ENCODE peak calls at places on chromosomes 7 and 10, in ten cellular contexts. V is colonic mucosa, A is upper lobe of left lung, E is A549, X is mucosa of descending colon, C is hepatocyte, F is left ventricle myocardium inferior, J is body of pancreas, Q is PC-9, N is stomach. R is an unnamed sample. For H3K4me1, the result is how much of the 10 kb centered on the place peaks cover.

GRCh38 chr7:44068054-44068453 is 2.7 kb upstream of the PGAM2 start:
- DNase-seq in J (no peak), A (no peak), X (no peak), V (no peak), C (no peak), F (no peak), Q (no peak), N (no peak), E (no peak), R (no peak)

GRCh38 chr10:369441-370221 is 234.4 kb downstream of the ZMYND11 start:
- DNase-seq in C (peak), Q (no peak), F (no peak), A (no peak), J (no peak), V (no peak), X (no peak), N (no peak), E (no peak), R (no peak)

GRCh38 chr10:103480521-103480920 is 1.5 kb upstream of the CALHM3 start:
- DNase-seq in A (no peak), C (no peak), E (no peak), F (no peak), Q (peak), N (no peak), J (peak), V (no peak), X (no peak), R (no peak)

GRCh38 chr7:148306759-148307158 is 283.8 kb upstream of the C7orf33 start:
- DNase-seq in F (no peak), X (no peak), Q (no peak), E (no peak), J (no peak), V (no peak), N (no peak), A (no peak), C (no peak), R (no peak)

GRCh38 chr7:149194799-149195179 is 557 bp upstream of the ZNF282 start:
- DNase-seq in X (no peak), A (no peak), J (no peak), Q (no peak), C (no peak), F (no peak), N (no peak), E (no peak), V (no peak), R (no peak)

GRCh38 chr10:101839421-101840063 is 4.1 kb downstream of the KCNIP2 start:
- DNase-seq in A (peak), C (peak), F (peak), Q (peak), N (peak), V (peak), J (peak), E (no peak), X (peak), R (peak)

GRCh38 chr7:610141-610530 is 90.5 kb upstream of the PDGFA start:
- DNase-seq in E (no peak), X (no peak), A (no peak), C (no peak), J (no peak), V (no peak), N (no peak), Q (no peak), F (no peak), R (no peak)

GRCh38 chr7:9307131-9307530 is 873.7 kb downstream of the NXPH1 start:
- DNase-seq in C (no peak), X (no peak), F (no peak), A (no peak), V (no peak), J (no peak), Q (no peak), E (no peak), N (no peak), R (no peak)

GRCh38 chr10:130484131-130484911 is 348.1 kb downstream of the GLRX3 start:
- DNase-seq in F (no peak), A (no peak), N (no peak), V (no peak), E (no peak), Q (no peak), C (no peak), X (no peak), J (no peak), R (no peak)

GRCh38 chr10:5317547-5318107 is 47.1 kb upstream of the UCN3 start:
- DNase-seq in V (no peak), F (no peak), A (no peak), Q (peak), E (peak), J (no peak), X (no peak), N (no peak), C (no peak), R (no peak)

GRCh38 chr7:80795174-80795573 is 123.7 kb downstream of the SEMA3C start:
- DNase-seq in X (no peak), J (peak), N (no peak), A (no peak), C (no peak), E (no peak), Q (no peak), F (no peak), V (no peak), R (no peak)

GRCh38 chr7:95723583-95724180 is 48.7 kb upstream of the DYNC1I1 start:
- DNase-seq in E (peak), N (no peak), Q (peak), J (peak), F (no peak), V (no peak), A (no peak), C (peak), X (no peak), R (no peak)

GRCh38 chr10:89301721-89302445 is at the start of gene IFIT2:
- DNase-seq in Q (no peak), X (peak), N (peak), A (no peak), V (peak), F (peak), E (peak), C (peak), J (peak), R (peak)

GRCh38 chr7:90483236-90483635 is 13.8 kb downstream of the PTTG1IP2 start:
- DNase-seq in Q (no peak), F (no peak), X (no peak), N (no peak), V (no peak), A (no peak), E (no peak), J (no peak), C (no peak), R (no peak)

GRCh38 chr7:44101966-44102845 is 1.9 kb upstream of the AEBP1 start:
- DNase-seq in N (no peak), V (no peak), J (no peak), A (no peak), E (no peak), C (no peak), X (peak), F (peak), Q (no peak), R (no peak)

GRCh38 chr7:88523645-88524044 is 217.0 kb upstream of the STEAP4 start:
- DNase-seq in F (no peak), Q (no peak), N (no peak), C (no peak), J (no peak), A (no peak), E (no peak), X (no peak), V (no peak), R (no peak)

GRCh38 chr7:84328571-84328970 is 134.0 kb upstream of the SEMA3A start:
- DNase-seq in C (no peak), J (no peak), V (no peak), Q (no peak), A (no peak), E (no peak), F (no peak), N (no peak), X (no peak), R (no peak)

GRCh38 chr10:119658274-119658673 is 7.1 kb downstream of the BAG3 start:
- DNase-seq in Q (peak), V (peak), F (peak), C (peak), X (peak), E (peak), N (peak), A (peak), J (peak), R (no peak)

GRCh38 chr7:105245398-105246099 is 143.2 kb downstream of the SRPK2 start:
- DNase-seq in C (no peak), E (no peak), V (no peak), F (no peak), N (no peak), A (no peak), J (no peak), X (no peak), Q (no peak), R (no peak)

GRCh38 chr7:28641752-28642546 is 229.6 kb downstream of the CREB5 start:
- DNase-seq in X (no peak), V (no peak), Q (no peak), C (no peak), J (no peak), A (no peak), N (no peak), F (no peak), E (no peak), R (no peak)

GRCh38 chr10:1571587-1572237 is 165.6 kb downstream of the ADARB2 start:
- DNase-seq in V (no peak), X (no peak), C (no peak), Q (no peak), J (no peak), E (no peak), N (no peak), A (no peak), F (no peak), R (no peak)

GRCh38 chr7:2116086-2116810 is 116.5 kb downstream of the MAD1L1 start:
- DNase-seq in F (peak), E (no peak), A (no peak), J (no peak), X (no peak), C (no peak), N (no peak), Q (peak), V (no peak), R (no peak)

GRCh38 chr10:50981385-50981784 is 92.9 kb upstream of the PRKG1 start:
- DNase-seq in C (no peak), Q (no peak), N (no peak), A (no peak), F (no peak), E (no peak), J (no peak), V (no peak), X (no peak), R (no peak)

GRCh38 chr10:91162050-91162494 is 58.4 kb upstream of the PCGF5 start:
- DNase-seq in A (no peak), J (peak), V (no peak), N (no peak), C (peak), F (no peak), X (no peak), E (peak), Q (peak), R (no peak)

GRCh38 chr7:100127866-100128601 is 1.3 kb downstream of the MBLAC1 start:
- DNase-seq in F (no peak), E (no peak), X (no peak), N (no peak), V (peak), C (peak), A (no peak), Q (no peak), J (no peak), R (peak)

GRCh38 chr7:28509256-28510021 is 97.1 kb downstream of the CREB5 start:
- DNase-seq in V (no peak), A (no peak), N (no peak), E (no peak), C (no peak), X (no peak), Q (no peak), F (no peak), J (peak), R (no peak)

GRCh38 chr10:105506258-105506657 is 865.2 kb downstream of the SORCS3 start:
- DNase-seq in Q (no peak), F (no peak), C (no peak), J (peak), X (no peak), N (no peak), V (no peak), E (no peak), A (no peak), R (no peak)

GRCh38 chr10:34875061-34875460 is 60.0 kb upstream of the PARD3 start:
- DNase-seq in N (no peak), Q (no peak), V (no peak), F (no peak), X (no peak), A (no peak), C (no peak), J (no peak), E (no peak), R (no peak)

GRCh38 chr10:70742537-70743429 is 42.4 kb downstream of the TBATA start:
- DNase-seq in X (peak), J (peak), A (no peak), C (peak), V (peak), E (no peak), F (peak), N (no peak), Q (no peak), R (no peak)

GRCh38 chr7:12146813-12147212 is 64.3 kb upstream of the TMEM106B start:
- DNase-seq in J (no peak), Q (no peak), X (no peak), E (no peak), N (no peak), F (no peak), V (no peak), C (no peak), A (no peak), R (no peak)

GRCh38 chr7:44261239-44261638 is 60.5 kb downstream of the YKT6 start:
- DNase-seq in J (no peak), C (no peak), V (no peak), E (no peak), Q (no peak), F (no peak), N (no peak), X (no peak), A (peak), R (no peak)

GRCh38 chr10:103859161-103860141 is 4.1 kb upstream of the SH3PXD2A start:
- DNase-seq in J (peak), N (peak), A (no peak), X (no peak), F (no peak), Q (peak), V (peak), E (peak), C (peak), R (peak)

GRCh38 chr7:85000973-85001372 is 185.9 kb downstream of the SEMA3D start:
- DNase-seq in F (no peak), V (no peak), Q (no peak), X (no peak), J (no peak), N (no peak), A (no peak), C (no peak), E (no peak), R (no peak)

GRCh38 chr7:80729586-80730320 is 91.3 kb downstream of the CD36 start:
- DNase-seq in A (no peak), X (no peak), N (no peak), V (no peak), J (no peak), E (no peak), F (no peak), Q (peak), C (no peak), R (no peak)

GRCh38 chr7:30654296-30655090 is 27.8 kb downstream of the CRHR2 start:
- DNase-seq in X (no peak), Q (no peak), V (no peak), F (no peak), J (no peak), N (peak), A (no peak), C (no peak), E (no peak), R (peak)

GRCh38 chr10:125633517-125633999 is 49.4 kb downstream of the TEX36 start:
- DNase-seq in C (no peak), A (no peak), N (no peak), Q (peak), X (no peak), J (no peak), V (no peak), E (no peak), F (no peak), R (no peak)

GRCh38 chr10:6002809-6003500 is 25.6 kb upstream of the IL15RA start:
- DNase-seq in E (no peak), N (no peak), X (no peak), A (no peak), V (peak), F (no peak), C (no peak), Q (no peak), J (no peak), R (no peak)

GRCh38 chr7:154767194-154767593 is 235.7 kb downstream of the PAXIP1 start:
- DNase-seq in V (no peak), X (no peak), C (no peak), A (no peak), F (no peak), J (peak), E (no peak), Q (no peak), N (no peak), R (no peak)

GRCh38 chr7:855686-856369 is 20.5 kb upstream of the GET4 start:
- DNase-seq in F (no peak), V (no peak), E (no peak), X (no peak), Q (no peak), N (no peak), A (peak), J (no peak), C (no peak), R (no peak)

GRCh38 chr7:113404245-113404644 is 285.9 kb upstream of the SMIM30 start:
- DNase-seq in Q (no peak), N (no peak), C (no peak), A (no peak), J (no peak), X (no peak), V (no peak), F (no peak), E (peak), R (no peak)
- H3K4me1 ChIP-seq in Q (under half), N (under half), C (under half), A (under half), J (under half), X (under half), V (under half), F (under half), E (under half), R (under half)

DNA sequence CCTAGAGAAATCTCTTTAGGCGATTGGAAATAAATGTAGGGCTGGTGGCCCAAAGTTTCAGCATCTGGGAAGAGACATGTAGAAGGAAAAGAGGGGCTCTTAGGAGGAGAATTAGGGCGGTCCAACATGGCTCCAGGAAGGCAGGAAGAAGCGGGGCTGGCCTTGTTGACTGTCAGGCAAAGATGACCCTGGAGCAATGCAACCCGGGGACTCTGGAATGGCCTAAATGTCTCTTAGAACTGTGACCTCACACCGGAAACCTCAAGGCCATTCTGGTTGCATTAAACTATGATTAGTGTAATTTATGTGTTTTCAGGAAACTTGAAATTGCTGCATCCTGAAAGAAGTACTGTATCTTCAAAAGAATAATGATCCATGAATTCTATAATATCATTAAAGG is 66.8 kb downstream of the NRP1 start:
- DNase-seq in N (no peak), E (no peak), Q (no peak), J (no peak), X (no peak), C (no peak), F (no peak), V (no peak), A (no peak), R (no peak)
- H3K4me1 ChIP-seq in N (under half), E (half or more), Q (under half), J (under half), X (under half), C (under half), F (half or more), V (under half), A (under half), R (under half)

GRCh38 chr7:26192485-26193087 is 8.0 kb downstream of the HNRNPA2B1 start:
- DNase-seq in E (no peak), F (no peak), J (no peak), Q (no peak), A (no peak), V (no peak), C (no peak), N (no peak), X (no peak), R (no peak)

GRCh38 chr7:26191974-26192479 is 8.5 kb downstream of the HNRNPA2B1 start:
- DNase-seq in X (no peak), F (no peak), N (no peak), J (no peak), C (no peak), E (no peak), A (no peak), V (no peak), Q (no peak), R (no peak)

GRCh38 chr7:26195182-26195581 is 5.4 kb downstream of the HNRNPA2B1 start:
- DNase-seq in J (no peak), E (no peak), F (no peak), N (no peak), Q (no peak), A (no peak), V (no peak), X (no peak), C (no peak), R (no peak)

GRCh38 chr7:26191233-26191973 is 9.1 kb downstream of the HNRNPA2B1 start:
- DNase-seq in V (no peak), Q (no peak), F (no peak), J (no peak), C (no peak), A (no peak), X (no peak), E (no peak), N (no peak), R (no peak)

GRCh38 chr7:26193432-26194206 is 6.9 kb downstream of the HNRNPA2B1 start:
- DNase-seq in A (no peak), J (no peak), V (no peak), F (no peak), N (no peak), C (no peak), Q (no peak), X (no peak), E (no peak), R (no peak)
- H3K4me1 ChIP-seq in A (half or more), J (half or more), V (under half), F (half or more), N (half or more), C (under half), Q (under half), X (under half), E (half or more), R (half or more)

GRCh38 chr10:71770789-71771188 is 2.5 kb downstream of the VSIR start:
- DNase-seq in F (no peak), V (no peak), Q (no peak), N (peak), A (no peak), X (peak), E (no peak), J (peak), C (no peak), R (no peak)

GRCh38 chr10:71772832-71773220 is 494 bp downstream of the VSIR start:
- DNase-seq in E (no peak), Q (peak), F (no peak), C (no peak), A (no peak), N (no peak), J (no peak), V (no peak), X (no peak), R (no peak)

GRCh38 chr10:71771821-71772617 is 1.3 kb downstream of the VSIR start:
- DNase-seq in C (peak), N (peak), Q (peak), J (peak), E (peak), A (no peak), F (peak), X (peak), V (peak), R (peak)

GRCh38 chr10:71770255-71770654 is 3.1 kb downstream of the VSIR start:
- DNase-seq in Q (no peak), X (no peak), E (no peak), F (no peak), J (no peak), N (no peak), A (no peak), V (no peak), C (no peak), R (no peak)

GRCh38 chr10:71771204-71771603 is 2.1 kb downstream of the VSIR start:
- DNase-seq in C (no peak), A (no peak), V (no peak), N (peak), Q (no peak), J (peak), E (no peak), F (peak), X (peak), R (no peak)
- H3K4me1 ChIP-seq in C (under half), A (half or more), V (under half), N (half or more), Q (half or more), J (half or more), E (half or more), F (half or more), X (half or more), R (half or more)

GRCh38 chr7:46145412-46145811 is 224.3 kb upstream of the IGFBP3 start:
- DNase-seq in N (no peak), A (no peak), E (peak), V (no peak), X (no peak), J (peak), Q (peak), C (peak), F (no peak), R (no peak)

GRCh38 chr7:46150202-46150601 is 229.1 kb upstream of the IGFBP3 start:
- DNase-seq in C (no peak), X (no peak), Q (no peak), E (no peak), J (no peak), V (no peak), N (no peak), A (no peak), F (no peak), R (no peak)

GRCh38 chr7:46150721-46151120 is 229.6 kb upstream of the IGFBP3 start:
- DNase-seq in J (no peak), A (no peak), V (no peak), X (no peak), C (no peak), N (no peak), F (no peak), E (no peak), Q (no peak), R (no peak)

GRCh38 chr7:46146454-46147255 is 225.6 kb upstream of the IGFBP3 start:
- DNase-seq in J (no peak), C (no peak), A (no peak), N (no peak), F (peak), Q (no peak), X (no peak), V (no peak), E (peak), R (no peak)

DNA sequence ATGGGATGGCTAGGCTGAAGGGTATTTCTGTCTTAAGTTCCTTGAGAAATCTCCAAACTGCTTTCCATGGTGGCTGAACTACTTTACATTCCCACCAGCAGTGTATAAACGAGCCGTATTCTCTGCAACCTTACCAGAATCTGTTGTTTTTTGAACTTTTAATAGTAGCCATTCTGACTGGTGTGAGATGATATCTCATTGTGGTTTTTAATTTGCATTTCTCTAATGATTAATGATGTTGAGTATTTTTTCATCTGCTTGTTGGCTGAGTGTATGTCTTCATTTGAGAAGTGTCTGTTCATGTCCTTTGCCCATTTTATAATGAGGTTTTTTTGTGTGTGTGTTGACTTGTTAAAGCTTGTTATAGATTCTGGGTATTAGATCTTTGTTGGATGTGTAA is 226.8 kb upstream of the IGFBP3 start:
- DNase-seq in V (no peak), F (no peak), X (no peak), Q (no peak), E (no peak), A (no peak), J (no peak), N (no peak), C (no peak), R (no peak)
- H3K4me1 ChIP-seq in V (under half), F (under half), X (under half), Q (under half), E (under half), A (under half), J (under half), N (under half), C (under half), R (under half)

R was measured in CD8-positive, alpha-beta T cell.